ENCODE peak calls at places on chromosomes 7 and 10, in nine cellular contexts. R is colonic mucosa; Z is left ventricle myocardium inferior; L is left lung; S is CD8-positive, alpha-beta T cell; J is DND-41; G is heart left ventricle; M is breast epithelium; Q is tibial artery. Y is an unnamed sample. For H3K4me1, the result is how much of the 10 kb centered on the place peaks cover.

GRCh38 chr7:17680943-17681351 is 259.3 kb downstream of the SNX13 start:
- DNase-seq in S (no peak), L (no peak), M (no peak), Z (no peak), Q (no peak), R (no peak), J (no peak), G (no peak), Y (peak)

GRCh38 chr7:122886357-122887081 is at the start of gene CADPS2:
- DNase-seq in R (peak), J (no peak), M (peak), Q (peak), G (peak), S (no peak), L (peak), Z (peak), Y (no peak)

GRCh38 chr7:140403878-140404564 is at the start of gene RAB19:
- DNase-seq in R (peak), S (peak), Q (no peak), J (peak), G (no peak), M (peak), Z (no peak), L (peak), Y (peak)

GRCh38 chr7:81308643-81309354 is 389.9 kb upstream of the SEMA3C start:
- DNase-seq in J (no peak), G (no peak), S (no peak), L (no peak), Z (no peak), R (no peak), M (no peak), Q (no peak), Y (no peak)

GRCh38 chr10:129199826-129200225 is 267.2 kb upstream of the MGMT start:
- DNase-seq in R (no peak), G (no peak), Q (no peak), L (no peak), M (no peak), S (no peak), Z (no peak), J (no peak), Y (no peak)

GRCh38 chr7:139842414-139843210 is 13.5 kb downstream of the TBXAS1 start:
- DNase-seq in L (no peak), G (no peak), J (no peak), Z (no peak), R (peak), M (no peak), S (no peak), Q (no peak), Y (no peak)

GRCh38 chr7:464712-465461 is 54.8 kb downstream of the PDGFA start:
- DNase-seq in L (peak), Q (peak), J (no peak), S (no peak), G (peak), Z (peak), M (peak), R (no peak), Y (no peak)

GRCh38 chr7:144671429-144671828 is 164.4 kb downstream of the TPK1 start:
- DNase-seq in Z (no peak), L (no peak), M (no peak), R (no peak), S (no peak), Q (no peak), J (no peak), G (no peak), Y (no peak)

GRCh38 chr10:15642095-15642494 is 77.6 kb downstream of the ITGA8 start:
- DNase-seq in Q (no peak), Z (no peak), M (no peak), S (no peak), L (no peak), J (no peak), G (no peak), R (no peak), Y (no peak)

GRCh38 chr10:123614888-123615287 is 51.3 kb upstream of the GPR26 start:
- DNase-seq in J (peak), M (peak), Q (no peak), R (peak), G (peak), S (peak), Z (peak), L (no peak), Y (peak)

GRCh38 chr7:158815046-158815445 is 14.3 kb downstream of the ESYT2 start:
- DNase-seq in Q (no peak), J (no peak), L (no peak), M (no peak), R (no peak), Z (no peak), S (no peak), G (peak), Y (no peak)

GRCh38 chr10:16386855-16387254 is 50.0 kb upstream of the PTER start:
- DNase-seq in L (no peak), S (no peak), J (no peak), M (no peak), G (no peak), Z (no peak), R (no peak), Q (no peak), Y (no peak)

GRCh38 chr7:24756989-24757798 is at the start of gene GSDME:
- DNase-seq in S (no peak), Z (peak), R (peak), G (peak), Q (peak), L (peak), J (peak), M (no peak), Y (peak)

GRCh38 chr7:27181795-27182275 is 3.2 kb downstream of the HOXA11 start:
- DNase-seq in S (no peak), G (no peak), J (no peak), R (no peak), Z (no peak), Q (peak), L (peak), M (no peak), Y (no peak)

GRCh38 chr7:80347173-80347572 is 164.7 kb downstream of the GNAT3 start:
- DNase-seq in S (no peak), J (no peak), Z (no peak), R (no peak), L (no peak), G (no peak), Q (no peak), M (no peak), Y (no peak)

GRCh38 chr10:92993671-92994304 is 66.8 kb upstream of the CYP26C1 start:
- DNase-seq in G (no peak), J (peak), Q (no peak), S (no peak), M (no peak), L (no peak), R (no peak), Z (no peak), Y (no peak)

GRCh38 chr10:49164587-49165188 is 23.5 kb downstream of the TMEM273 start:
- DNase-seq in R (peak), G (no peak), Q (no peak), Z (no peak), M (no peak), L (no peak), S (peak), J (peak), Y (no peak)

GRCh38 chr7:77933394-77933793 is 134.8 kb downstream of the PHTF2 start:
- DNase-seq in R (no peak), Z (no peak), L (no peak), J (no peak), M (no peak), S (no peak), Q (no peak), G (no peak), Y (no peak)

GRCh38 chr10:18279202-18279601 is 139.0 kb downstream of the CACNB2 start:
- DNase-seq in M (no peak), R (no peak), L (no peak), J (peak), S (no peak), Z (no peak), Q (no peak), G (no peak), Y (no peak)

GRCh38 chr10:7797582-7797981 is 9.6 kb downstream of the ATP5F1C start:
- DNase-seq in Q (no peak), S (no peak), G (peak), R (no peak), L (no peak), Z (peak), M (no peak), J (no peak), Y (no peak)

GRCh38 chr7:2759736-2760097 is 71.7 kb downstream of the AMZ1 start:
- DNase-seq in J (no peak), L (no peak), M (no peak), G (no peak), S (no peak), Z (no peak), R (no peak), Q (no peak), Y (no peak)

GRCh38 chr7:24440851-24441250 is 132.4 kb upstream of the PALS2 start:
- DNase-seq in J (no peak), Q (no peak), M (no peak), S (no peak), R (no peak), G (no peak), L (no peak), Z (no peak), Y (no peak)

GRCh38 chr7:74575083-74575803 is 82.3 kb upstream of the GTF2I start:
- DNase-seq in R (peak), M (peak), J (no peak), G (no peak), Z (no peak), Q (no peak), S (no peak), L (no peak), Y (no peak)

GRCh38 chr7:102396710-102397019 is 502 bp downstream of the PRKRIP1 start:
- DNase-seq in Q (no peak), L (no peak), G (no peak), S (no peak), R (no peak), Z (no peak), M (no peak), J (no peak), Y (no peak)
- H3K4me1 ChIP-seq in Q (under half), L (under half), G (under half), S (under half), R (under half), Z (under half), M (under half), J (under half), Y (under half)

GRCh38 chr10:99976886-99977391 is 32.8 kb downstream of the DNMBP start:
- DNase-seq in Z (no peak), L (no peak), Q (no peak), M (no peak), S (no peak), R (no peak), J (no peak), G (no peak), Y (no peak)
- H3K4me3 ChIP-seq in Z (peak), L (no peak), Q (no peak), M (no peak), S (no peak), R (no peak), J (no peak), G (no peak), Y (no peak)

GRCh38 chr7:131122394-131122793 is 205.3 kb upstream of the MKLN1 start:
- DNase-seq in S (no peak), Z (no peak), L (no peak), M (no peak), J (no peak), R (no peak), Q (no peak), G (no peak), Y (no peak)
- H3K27ac ChIP-seq in S (no peak), Z (no peak), L (no peak), M (no peak), J (no peak), R (no peak), Q (no peak), G (no peak), Y (no peak)

GRCh38 chr7:100476108-100476780 is 2.8 kb downstream of the TSC22D4 start:
- DNase-seq in S (no peak), Z (no peak), R (no peak), Q (no peak), L (no peak), M (no peak), G (peak), J (no peak), Y (no peak)

GRCh38 chr7:100477871-100478248 is 1.2 kb downstream of the TSC22D4 start:
- DNase-seq in J (no peak), L (peak), Z (no peak), R (no peak), S (no peak), Q (no peak), M (no peak), G (no peak), Y (no peak)

GRCh38 chr7:100478966-100479660 is at the start of gene TSC22D4:
- DNase-seq in M (peak), J (peak), G (peak), R (peak), S (peak), Q (peak), L (peak), Z (peak), Y (peak)

GRCh38 chr7:100475549-100475948 is 3.5 kb downstream of the TSC22D4 start:
- DNase-seq in M (peak), G (peak), R (no peak), L (no peak), Q (no peak), Z (peak), J (no peak), S (no peak), Y (no peak)

DNA sequence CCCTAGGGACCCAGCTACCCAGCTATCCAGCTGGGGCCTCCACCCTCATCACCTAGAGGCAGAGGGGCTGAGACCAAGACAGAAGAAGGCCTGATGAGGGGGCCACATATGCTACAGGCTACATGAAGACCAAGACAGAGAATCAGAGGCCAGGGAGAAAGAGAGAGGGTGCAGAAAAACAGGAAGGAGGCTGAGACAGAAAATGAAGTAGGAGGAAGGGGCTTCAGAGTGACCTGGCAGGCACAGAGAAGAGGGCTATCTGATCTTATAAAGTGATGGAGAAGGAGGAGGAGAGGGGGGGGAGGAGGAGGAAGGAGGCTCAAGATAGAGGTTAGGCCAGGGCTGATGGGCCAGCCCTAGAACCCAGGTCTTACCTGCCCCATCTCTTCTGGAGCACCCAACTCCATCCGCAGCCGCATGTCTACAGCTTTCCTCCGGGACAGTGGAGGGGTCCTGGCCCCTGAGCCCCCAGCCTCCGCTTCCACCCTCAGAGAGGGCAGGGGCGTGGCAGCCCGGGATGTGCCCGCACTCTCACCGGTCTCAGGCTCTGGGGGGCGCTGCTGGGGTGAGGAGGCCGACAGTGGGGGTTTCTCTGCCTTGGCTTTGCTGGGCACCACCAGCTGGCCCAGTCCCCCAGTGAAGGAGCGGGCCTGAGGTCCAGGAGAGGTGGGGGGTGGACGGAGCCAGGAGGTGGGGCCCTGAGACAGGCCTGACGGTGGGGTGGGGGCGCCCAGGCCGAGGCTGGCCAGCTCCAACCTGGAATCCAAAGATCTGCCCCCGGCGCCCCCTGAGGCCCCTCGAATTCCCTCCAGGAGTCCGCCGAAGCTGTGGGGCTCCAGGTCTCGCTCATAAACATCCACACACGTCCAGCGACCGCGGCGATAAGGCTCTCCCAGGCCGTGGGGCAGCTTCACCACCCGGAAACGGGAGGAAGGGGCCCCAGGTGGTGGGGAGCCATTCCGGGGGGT is 1.8 kb downstream of the TSC22D4 start:
- DNase-seq in S (peak), L (peak), R (peak), M (no peak), Q (no peak), Z (no peak), J (no peak), G (no peak), Y (peak)
- H3K4me1 ChIP-seq in S (half or more), L (under half), R (under half), M (under half), Q (under half), Z (half or more), J (under half), G (under half), Y (half or more)

DNA sequence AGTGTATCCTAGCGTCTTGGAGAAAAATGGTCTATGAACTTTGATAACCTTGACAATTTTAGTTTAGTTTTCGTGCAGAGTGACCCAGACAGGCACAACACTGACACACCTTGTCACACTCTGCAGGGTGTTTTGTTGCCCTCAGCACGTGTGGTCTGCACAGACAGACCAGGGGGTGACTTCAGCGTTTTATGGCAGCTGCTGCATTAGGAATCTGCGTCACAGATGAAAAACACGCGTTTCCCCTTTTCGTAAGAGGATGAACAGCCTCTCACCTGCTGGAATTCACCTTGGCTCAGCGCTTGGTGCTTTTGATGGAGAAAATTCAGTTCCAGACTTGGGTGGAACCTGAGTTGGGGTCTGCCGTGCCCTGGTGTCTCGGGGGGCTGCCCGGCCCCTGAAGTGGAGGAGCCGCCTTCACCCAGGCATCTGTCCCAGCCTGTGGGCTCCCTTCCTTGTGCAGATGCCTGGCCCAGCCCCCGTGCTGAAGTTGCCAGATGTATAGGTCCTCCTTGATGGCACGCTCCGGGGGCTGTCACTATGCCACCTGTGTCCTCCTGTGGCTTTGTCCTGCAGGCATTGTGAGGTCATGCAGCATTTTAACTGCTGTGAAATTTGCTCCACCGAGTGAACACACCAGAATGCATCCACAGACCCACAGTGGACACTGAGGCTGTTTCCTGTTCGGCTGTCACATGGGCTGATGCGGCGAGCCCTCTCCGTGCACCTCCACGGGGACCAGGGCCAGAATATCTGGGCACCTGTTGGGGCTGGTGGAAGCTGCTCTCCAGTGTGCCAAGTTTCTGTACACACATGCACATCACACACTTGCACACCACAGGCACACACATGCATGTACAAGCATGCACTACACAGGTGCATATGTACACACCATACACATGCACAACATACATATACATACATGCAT is 18.3 kb downstream of the INPP5A start:
- DNase-seq in L (peak), S (no peak), J (no peak), G (peak), M (no peak), R (no peak), Z (peak), Q (no peak), Y (no peak)
- H3K4me3 ChIP-seq in L (no peak), S (no peak), J (no peak), G (no peak), M (no peak), R (no peak), Z (no peak), Q (no peak), Y (no peak)

GRCh38 chr10:28939352-28940157 is 262.2 kb downstream of the BAMBI start:
- DNase-seq in M (peak), Q (peak), R (peak), L (peak), S (no peak), Z (peak), J (no peak), G (peak), Y (no peak)
- H3K27ac ChIP-seq in M (no peak), Q (no peak), R (no peak), L (no peak), S (no peak), Z (peak), J (no peak), G (no peak), Y (no peak)

GRCh38 chr7:112083776-112084175 is 122.4 kb downstream of the DOCK4 start:
- DNase-seq in Q (no peak), M (no peak), L (no peak), Z (no peak), G (no peak), J (no peak), S (no peak), R (no peak), Y (no peak)
- H3K4me1 ChIP-seq in Q (under half), M (under half), L (under half), Z (half or more), G (under half), J (under half), S (under half), R (under half), Y (under half)

DNA sequence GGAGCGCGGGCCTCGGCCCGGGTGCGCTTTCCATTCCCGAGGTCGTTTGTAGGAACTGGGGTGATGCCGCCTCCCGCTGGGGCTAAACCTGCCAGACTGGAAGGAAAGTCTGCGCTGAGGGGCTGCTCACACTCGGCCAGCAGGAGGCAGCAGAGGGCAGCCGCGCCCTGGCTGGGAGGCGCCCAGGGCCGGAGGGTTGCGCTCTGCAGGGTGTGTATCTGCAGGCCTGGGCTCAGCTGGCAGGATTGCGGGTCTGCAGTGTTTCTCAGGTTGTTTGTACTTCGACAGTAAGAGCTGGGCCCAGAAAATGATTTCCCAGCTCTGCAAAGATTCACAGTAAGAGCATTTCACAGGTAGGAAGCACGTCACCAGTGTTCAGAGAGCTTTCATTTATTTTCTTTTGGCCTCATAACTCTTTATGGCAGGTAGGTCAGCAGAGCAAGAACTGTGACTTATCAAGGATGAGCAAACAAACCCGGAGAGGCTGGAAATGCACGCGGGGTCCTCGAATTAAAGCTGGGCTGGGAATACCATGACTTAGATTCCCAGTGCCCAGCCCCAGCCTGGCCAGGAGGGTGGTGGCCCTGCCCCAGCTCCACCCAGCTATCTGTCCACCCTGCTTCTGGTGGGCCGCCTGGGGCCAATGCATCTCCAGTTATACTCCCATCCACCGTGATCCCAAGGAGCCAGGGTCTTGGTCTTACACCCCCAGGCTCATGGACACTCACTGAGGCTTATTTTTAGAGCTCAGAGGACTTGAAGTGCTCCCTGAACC is 15.2 kb upstream of the PPP2R2D start:
- DNase-seq in J (peak), S (peak), M (no peak), L (peak), Q (peak), R (peak), G (peak), Z (peak), Y (peak)
- H3K4me3 ChIP-seq in J (no peak), S (no peak), M (no peak), L (no peak), Q (no peak), R (no peak), G (no peak), Z (no peak), Y (no peak)

GRCh38 chr7:143492043-143492471 is 14.4 kb downstream of the TAS2R41 start:
- DNase-seq in S (no peak), Q (no peak), L (no peak), M (no peak), R (no peak), Z (no peak), G (no peak), J (no peak), Y (no peak)
- H3K27ac ChIP-seq in S (no peak), Q (no peak), L (peak), M (peak), R (no peak), Z (peak), G (peak), J (no peak), Y (no peak)

Y was measured in CD4-positive, CD25-positive, alpha-beta regulatory T cell.